ENCODE peak calls at places on chromosome 21, in four cellular contexts. R is neuronal stem cell, Y is fibroblast of the aortic adventitia, N is pancreas. E is an unnamed sample.

GRCh38 chr21:28822882-28823335 is 169.8 kb downstream of the LTN1 start:
- DNase-seq in R (no peak), N (no peak), Y (peak), E (no peak)

GRCh38 chr21:31484219-31484618 is 140.2 kb upstream of the TIAM1 start:
- DNase-seq in N (no peak), R (no peak), Y (no peak), E (peak)

GRCh38 chr21:29888437-29888836 is 51.4 kb downstream of the GRIK1 start:
- DNase-seq in N (no peak), Y (no peak), R (no peak), E (no peak)

GRCh38 chr21:29812947-29813346 is 126.8 kb downstream of the GRIK1 start:
- DNase-seq in Y (no peak), R (no peak), N (no peak), E (no peak)

GRCh38 chr21:32193066-32193465 is 85.8 kb downstream of the MIS18A start:
- DNase-seq in R (no peak), Y (no peak), N (no peak), E (no peak)

GRCh38 chr21:31911138-31911907 is 38.5 kb downstream of the HUNK start:
- DNase-seq in N (no peak), R (no peak), Y (no peak), E (no peak)

GRCh38 chr21:25639167-25639921 is at the start of gene JAM2:
- DNase-seq in R (peak), N (no peak), Y (no peak), E (peak)

GRCh38 chr21:25872271-25872670 is 137.5 kb downstream of the GABPA start:
- DNase-seq in N (no peak), Y (no peak), R (no peak), E (peak)

GRCh38 chr21:27365394-27365793 is 398.5 kb upstream of the ADAMTS5 start:
- DNase-seq in R (no peak), N (no peak), Y (no peak), E (no peak)

GRCh38 chr21:39730418-39731107 is 14.4 kb upstream of the IGSF5 start:
- DNase-seq in Y (no peak), R (no peak), N (no peak), E (no peak)

GRCh38 chr21:40568756-40569155 is 278.2 kb downstream of the DSCAM start:
- DNase-seq in N (no peak), R (no peak), Y (no peak), E (no peak)

GRCh38 chr21:43371786-43372185 is 55.1 kb downstream of the SIK1 start:
- DNase-seq in Y (no peak), R (no peak), N (no peak), E (no peak)

DNA sequence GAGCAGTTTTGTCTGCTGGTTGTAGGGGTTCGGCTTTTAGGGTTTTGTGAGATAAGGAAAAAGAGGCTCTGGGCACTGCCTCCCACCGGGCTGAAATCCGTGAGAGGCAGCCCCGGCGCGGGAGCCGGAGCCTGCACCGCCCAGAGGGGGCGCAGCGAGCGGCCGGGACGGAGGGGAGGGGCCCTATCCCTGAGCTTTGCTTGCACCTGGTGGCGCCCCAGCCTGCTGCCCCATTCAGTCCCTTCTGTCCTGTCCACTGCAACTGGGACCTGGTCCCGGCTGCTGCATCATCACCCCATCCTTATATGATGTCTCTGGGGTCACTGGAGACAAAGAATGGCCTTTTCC is 512 bp upstream of the KCNJ6 start:
- DNase-seq in N (no peak), Y (no peak), R (peak), E (peak)
- H3K4me3 ChIP-seq in N (no peak), Y (no peak), R (peak), E (peak)

DNA sequence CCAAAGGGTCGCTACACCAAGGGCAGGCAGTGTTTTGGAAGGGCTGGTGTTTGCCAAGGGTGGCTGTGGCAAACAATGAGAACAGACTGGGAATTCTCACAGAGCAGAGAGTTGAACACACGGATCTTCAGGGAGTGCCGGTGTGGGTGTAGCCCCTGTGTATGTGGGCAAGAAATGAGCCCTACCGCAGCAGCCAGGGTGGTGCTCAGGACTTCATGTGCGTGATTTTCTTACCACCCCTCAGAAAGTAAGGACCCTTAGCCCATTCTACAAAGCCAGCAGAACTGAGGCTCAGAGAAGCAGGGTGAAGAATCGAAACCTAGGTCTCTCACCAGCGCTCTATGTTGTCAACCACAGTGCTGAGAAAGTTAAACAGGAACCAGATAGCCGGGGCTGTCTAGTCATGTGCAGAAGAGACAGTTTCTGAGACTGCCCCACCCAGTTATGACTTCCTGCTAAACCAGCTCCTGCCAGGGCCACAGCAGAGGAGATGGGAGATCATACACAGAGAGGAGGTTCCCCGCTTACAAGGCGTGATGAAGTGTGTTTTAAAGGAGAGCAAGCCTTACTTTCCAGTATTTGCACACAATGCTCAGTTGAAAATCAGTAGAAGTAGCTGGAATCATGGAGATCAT is 21.9 kb upstream of the MORC3 start:
- DNase-seq in N (no peak), R (no peak), Y (peak), E (no peak)
- H3K4me3 ChIP-seq in N (no peak), R (no peak), Y (no peak), E (no peak)

GRCh38 chr21:44658913-44659595 is 1.3 kb downstream of the KRTAP12-3 start:
- DNase-seq in Y (no peak), R (no peak), N (no peak), E (peak)

GRCh38 chr21:44667612-44668011 is 885 bp upstream of the KRTAP12-2 start:
- DNase-seq in N (no peak), R (no peak), Y (no peak), E (no peak)

GRCh38 chr21:44666401-44667320 is at the start of gene KRTAP12-2:
- DNase-seq in R (no peak), N (no peak), Y (no peak), E (no peak)

DNA sequence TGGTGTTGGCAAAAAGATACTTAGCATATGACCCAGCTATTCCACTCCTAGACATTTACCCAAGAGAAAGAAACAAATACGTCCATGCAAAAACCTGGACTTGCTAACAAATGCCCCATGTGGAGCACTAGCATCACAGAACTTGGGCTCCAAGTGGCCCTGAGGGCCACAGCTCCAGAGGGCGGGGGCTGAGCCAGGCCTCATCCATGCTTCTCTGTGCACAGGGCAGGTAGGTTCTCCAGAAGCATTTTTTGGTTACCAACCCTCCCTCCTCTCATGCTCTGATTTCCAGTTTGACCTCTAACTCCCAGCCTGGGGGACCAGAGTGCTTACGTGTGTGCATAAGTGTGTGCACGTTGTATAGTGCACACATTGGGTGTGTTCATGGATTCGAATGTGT is 2.0 kb downstream of the KRTAP12-2 start:
- DNase-seq in R (no peak), N (no peak), Y (no peak), E (no peak)
- H3K4me3 ChIP-seq in R (no peak), N (no peak), Y (no peak), E (no peak)

GRCh38 chr21:41769933-41770332 is 3.1 kb upstream of the RIPK4 start:
- DNase-seq in N (no peak), Y (no peak), R (no peak), E (peak)

GRCh38 chr21:41767606-41768370 is 936 bp upstream of the RIPK4 start:
- DNase-seq in R (no peak), Y (peak), N (no peak), E (peak)

GRCh38 chr21:41768371-41769042 is 1.7 kb upstream of the RIPK4 start:
- DNase-seq in Y (peak), N (peak), R (no peak), E (peak)

GRCh38 chr21:41769521-41769920 is 2.7 kb upstream of the RIPK4 start:
- DNase-seq in Y (no peak), R (no peak), N (no peak), E (no peak)

DNA sequence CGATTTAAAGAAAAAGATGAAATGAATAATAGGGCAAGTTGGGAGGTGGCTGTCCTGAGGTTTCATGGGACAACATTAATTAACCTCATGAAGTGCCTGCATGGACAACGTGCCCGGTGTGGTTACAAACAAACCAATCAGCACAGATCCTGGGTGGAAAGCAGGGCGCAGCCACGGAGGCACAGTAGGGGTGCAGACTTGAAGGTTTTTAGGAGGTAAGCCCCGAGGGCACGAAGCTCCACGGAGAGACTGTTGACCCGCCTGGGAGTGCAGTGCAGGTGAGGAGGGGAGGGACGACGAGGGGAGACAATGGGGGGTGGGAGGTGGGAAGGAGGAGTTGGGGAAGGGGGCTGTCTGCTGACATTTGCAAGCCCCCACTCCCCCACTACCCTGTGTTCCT is 2.3 kb upstream of the RIPK4 start:
- DNase-seq in Y (no peak), N (no peak), R (no peak), E (peak)
- H3K4me3 ChIP-seq in Y (no peak), N (no peak), R (no peak), E (peak)

GRCh38 chr21:45541221-45542039 is 810 bp downstream of the SLC19A1 start:
- DNase-seq in Y (peak), R (no peak), N (peak), E (peak)

GRCh38 chr21:45542667-45543370 is 579 bp upstream of the SLC19A1 start:
- DNase-seq in N (no peak), Y (no peak), R (no peak), E (peak)

GRCh38 chr21:45543710-45544448 is 1.6 kb upstream of the SLC19A1 start:
- DNase-seq in R (no peak), N (no peak), Y (no peak), E (peak)

GRCh38 chr21:45543371-45543709 is 1.1 kb upstream of the SLC19A1 start:
- DNase-seq in Y (no peak), R (no peak), N (no peak), E (no peak)

GRCh38 chr21:45542242-45542666 is at the start of gene SLC19A1:
- DNase-seq in Y (peak), N (peak), R (peak), E (peak)
- H3K4me3 ChIP-seq in Y (peak), N (peak), R (peak), E (peak)

GRCh38 chr21:36117276-36117675 is 17.6 kb upstream of the CBR3 start:
- DNase-seq in R (no peak), N (no peak), Y (no peak), E (no peak)

GRCh38 chr21:36111238-36111637 is 23.6 kb upstream of the CBR3 start:
- DNase-seq in R (no peak), N (no peak), Y (no peak), E (no peak)

GRCh38 chr21:36109868-36110267 is 25.0 kb upstream of the CBR3 start:
- DNase-seq in Y (no peak), N (no peak), R (no peak), E (no peak)

GRCh38 chr21:36115138-36115710 is 19.7 kb upstream of the CBR3 start:
- DNase-seq in N (no peak), Y (no peak), R (no peak), E (no peak)

GRCh38 chr21:36113647-36114428 is 21.0 kb upstream of the CBR3 start:
- DNase-seq in Y (no peak), R (no peak), N (no peak), E (no peak)
- H3K4me3 ChIP-seq in Y (no peak), R (no peak), N (no peak), E (no peak)

GRCh38 chr21:44929242-44929798 is 8.6 kb upstream of the ITGB2 start:
- DNase-seq in Y (no peak), N (no peak), R (no peak), E (no peak)

GRCh38 chr21:44929799-44930542 is 9.3 kb upstream of the ITGB2 start:
- DNase-seq in Y (no peak), R (no peak), N (no peak), E (no peak)

GRCh38 chr21:44931501-44932365 is 8.1 kb upstream of the SLX9 start:
- DNase-seq in N (no peak), Y (no peak), R (no peak), E (peak)

GRCh38 chr21:44931137-44931500 is 8.7 kb upstream of the SLX9 start:
- DNase-seq in Y (peak), R (no peak), N (no peak), E (peak)

DNA sequence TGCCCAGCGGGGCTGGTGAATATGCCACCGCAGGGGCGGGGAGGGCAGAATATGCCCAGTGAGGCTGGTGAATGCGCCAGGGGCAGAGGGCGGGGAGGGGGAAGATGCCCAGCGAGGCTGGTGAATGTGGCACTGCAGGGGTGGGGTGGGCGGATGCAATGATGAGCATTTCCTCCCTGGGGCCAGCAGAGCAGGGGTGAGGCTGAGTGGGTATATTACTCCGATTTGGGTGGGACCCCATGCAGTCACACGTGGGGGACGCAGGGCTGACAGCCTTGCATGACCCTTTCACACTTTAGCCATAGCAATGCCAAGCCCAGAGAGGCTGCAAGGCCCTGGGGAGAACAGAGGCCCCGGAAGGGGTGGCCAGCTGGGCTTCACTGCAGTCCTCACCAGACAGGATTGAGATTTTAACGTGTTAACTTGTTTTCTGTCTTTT is 9.3 kb upstream of the SLX9 start:
- DNase-seq in R (no peak), Y (no peak), N (no peak), E (peak)
- H3K4me3 ChIP-seq in R (no peak), Y (no peak), N (no peak), E (no peak)

DNA sequence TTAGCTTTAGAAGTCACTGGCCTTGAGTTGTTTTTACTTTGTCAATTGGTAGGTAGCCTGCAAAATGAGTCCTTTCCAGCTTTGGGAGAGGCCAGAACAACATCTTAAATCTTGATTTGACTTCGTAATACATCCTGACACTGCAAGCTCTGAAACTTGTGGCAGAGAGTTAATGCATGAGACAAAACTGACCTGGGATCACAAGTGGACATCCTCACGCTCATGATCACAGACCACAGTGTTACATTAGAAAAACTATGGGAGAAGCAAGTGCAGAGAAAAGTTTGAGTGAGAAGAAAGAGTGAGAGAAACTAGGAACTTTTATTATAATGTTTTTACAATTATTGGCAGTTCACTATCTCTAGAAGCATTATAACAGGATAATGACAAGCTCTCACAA is 550.9 kb downstream of the USP25 start:
- DNase-seq in N (no peak), R (no peak), Y (no peak), E (no peak)
- H3K4me3 ChIP-seq in N (no peak), R (no peak), Y (peak), E (no peak)

E was measured in H7.